ENCODE peak calls at places on chromosomes 11 and 22, in six cellular contexts. J is trophoblast cell, A is H9, S is neuronal stem cell, B is IMR-90, N is H1. C is an unnamed sample.

GRCh38 chr11:42841563-42841962 is 470.2 kb upstream of the API5 start:
- DNase-seq in J (no peak), A (no peak), S (no peak), B (no peak), N (no peak), C (no peak)

GRCh38 chr22:30181459-30182353 is 64.9 kb downstream of the LIF start:
- DNase-seq in J (no peak), A (no peak), S (no peak), B (no peak), N (no peak), C (no peak)

GRCh38 chr11:75492181-75492820 is 33.4 kb downstream of the GDPD5 start:
- DNase-seq in J (no peak), A (peak), S (no peak), B (peak), N (peak), C (no peak)

GRCh38 chr22:44295406-44295805 is 17.3 kb downstream of the SHISAL1 start:
- DNase-seq in J (no peak), A (no peak), S (no peak), B (no peak), N (no peak), C (no peak)

GRCh38 chr22:35955546-35955945 is 73.1 kb downstream of the RBFOX2 start:
- DNase-seq in J (no peak), A (no peak), S (no peak), B (no peak), N (no peak), C (no peak)

GRCh38 chr22:35218079-35218478 is 39.2 kb upstream of the HMGXB4 start:
- DNase-seq in J (peak), A (no peak), S (no peak), B (peak), N (no peak), C (no peak)

GRCh38 chr11:92846542-92847125 is 122.8 kb upstream of the MTNR1B start:
- DNase-seq in J (peak), A (no peak), S (no peak), B (peak), N (no peak), C (no peak)

GRCh38 chr11:96483550-96483949 is 93.7 kb downstream of the JRKL start:
- DNase-seq in J (no peak), A (no peak), S (no peak), B (no peak), N (no peak), C (peak)

GRCh38 chr11:77213029-77213579 is 85.1 kb downstream of the MYO7A start:
- DNase-seq in J (no peak), A (no peak), S (no peak), B (no peak), N (no peak), C (no peak)

GRCh38 chr11:8810331-8811301 is 100.4 kb upstream of the AKIP1 start:
- DNase-seq in J (no peak), A (peak), S (peak), B (peak), N (no peak), C (peak)

GRCh38 chr11:119153049-119153818 is 4.4 kb downstream of the ABCG4 start:
- DNase-seq in J (no peak), A (peak), S (no peak), B (no peak), N (no peak), C (no peak)

GRCh38 chr11:68117896-68118470 is 3.2 kb downstream of the CHKA start:
- DNase-seq in J (no peak), A (peak), S (no peak), B (no peak), N (no peak), C (peak)

GRCh38 chr11:65871811-65872548 is 620 bp downstream of the EFEMP2 start:
- DNase-seq in J (no peak), A (peak), S (peak), B (no peak), N (no peak), C (peak)

GRCh38 chr11:104967493-104968364 is 645 bp downstream of the CASP4 start:
- DNase-seq in J (peak), A (no peak), S (no peak), B (peak), N (no peak), C (peak)

GRCh38 chr22:49334589-49334873 is 493.1 kb downstream of the BRD1 start:
- DNase-seq in J (no peak), A (no peak), S (no peak), B (no peak), N (no peak), C (no peak)

GRCh38 chr22:38097557-38098409 is 12.7 kb downstream of the BAIAP2L2 start:
- DNase-seq in J (peak), A (peak), S (peak), B (peak), N (no peak), C (peak)

GRCh38 chr11:75633409-75634011 is 35.3 kb downstream of the MAP6 start:
- DNase-seq in J (no peak), A (no peak), S (no peak), B (no peak), N (no peak), C (no peak)

GRCh38 chr11:76781046-76781801 is 1.9 kb upstream of the TSKU start:
- DNase-seq in J (no peak), A (no peak), S (no peak), B (no peak), N (no peak), C (no peak)

GRCh38 chr11:63818609-63819008 is 5.4 kb downstream of the SPINDOC start:
- DNase-seq in J (no peak), A (no peak), S (no peak), B (no peak), N (no peak), C (no peak)

GRCh38 chr11:15318814-15319213 is 204.1 kb downstream of the INSC start:
- DNase-seq in J (no peak), A (no peak), S (no peak), B (no peak), N (no peak), C (no peak)

GRCh38 chr22:45677060-45677459 is 5.4 kb downstream of the ATXN10 start:
- DNase-seq in J (no peak), A (no peak), S (no peak), B (no peak), N (no peak), C (no peak)

GRCh38 chr22:36873614-36874308 is 13.0 kb downstream of the NCF4 start:
- DNase-seq in J (peak), A (peak), S (no peak), B (peak), N (no peak), C (peak)

GRCh38 chr11:116042125-116042524 is 537.9 kb upstream of the CADM1 start:
- DNase-seq in J (no peak), A (no peak), S (no peak), B (no peak), N (no peak), C (no peak)

GRCh38 chr22:27514612-27515011 is 286.9 kb downstream of the MN1 start:
- DNase-seq in J (no peak), A (no peak), S (no peak), B (no peak), N (no peak), C (no peak)

GRCh38 chr22:27523711-27524110 is 277.8 kb downstream of the MN1 start:
- DNase-seq in J (no peak), A (no peak), S (no peak), B (no peak), N (no peak), C (no peak)

GRCh38 chr22:27517361-27517760 is 284.2 kb downstream of the MN1 start:
- DNase-seq in J (no peak), A (no peak), S (no peak), B (no peak), N (no peak), C (no peak)

GRCh38 chr22:27515091-27515523 is 286.4 kb downstream of the MN1 start:
- DNase-seq in J (peak), A (no peak), S (no peak), B (no peak), N (no peak), C (no peak)

GRCh38 chr22:27518583-27519437 is 282.7 kb downstream of the MN1 start:
- DNase-seq in J (peak), A (no peak), S (no peak), B (peak), N (no peak), C (no peak)
- H4K91ac ChIP-seq in J (no peak), A (no peak), S (peak), B (no peak), N (peak), C (no peak)

DNA sequence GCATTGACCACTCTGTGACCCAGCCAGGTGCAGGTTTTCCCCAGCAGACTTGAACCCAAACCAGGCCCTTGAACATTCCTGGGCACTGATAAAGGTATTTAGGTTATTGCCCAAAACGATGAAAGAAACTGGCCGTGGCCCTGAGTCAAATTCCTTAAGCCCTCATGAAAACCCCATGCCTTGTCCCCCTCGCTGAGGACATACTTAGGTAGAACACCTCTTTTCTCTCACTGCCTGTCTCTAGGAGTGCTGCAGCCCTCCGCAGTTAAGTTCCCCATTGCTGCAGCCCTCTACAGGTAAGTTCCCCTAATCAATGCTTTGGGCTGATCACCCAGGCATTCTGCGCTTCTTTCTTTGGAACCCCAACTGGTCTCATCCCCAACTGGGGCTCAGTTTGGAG is 961.6 kb downstream of the TBC1D22A start:
- DNase-seq in J (no peak), A (no peak), S (no peak), B (no peak), N (no peak), C (no peak)
- H2AK5ac ChIP-seq in J (no peak), A (no peak), S (no peak), B (no peak), N (no peak), C (no peak)

GRCh38 chr11:59846556-59846955 is 1.3 kb upstream of the CBLIF start:
- DNase-seq in J (no peak), A (no peak), S (no peak), B (no peak), N (no peak), C (no peak)
- H4K91ac ChIP-seq in J (no peak), A (no peak), S (no peak), B (no peak), N (no peak), C (no peak)

GRCh38 chr11:103448966-103449365 is 339.7 kb downstream of the DYNC2H1 start:
- DNase-seq in J (no peak), A (no peak), S (no peak), B (no peak), N (no peak), C (no peak)
- H2AK5ac ChIP-seq in J (no peak), A (no peak), S (no peak), B (peak), N (no peak), C (no peak)

DNA sequence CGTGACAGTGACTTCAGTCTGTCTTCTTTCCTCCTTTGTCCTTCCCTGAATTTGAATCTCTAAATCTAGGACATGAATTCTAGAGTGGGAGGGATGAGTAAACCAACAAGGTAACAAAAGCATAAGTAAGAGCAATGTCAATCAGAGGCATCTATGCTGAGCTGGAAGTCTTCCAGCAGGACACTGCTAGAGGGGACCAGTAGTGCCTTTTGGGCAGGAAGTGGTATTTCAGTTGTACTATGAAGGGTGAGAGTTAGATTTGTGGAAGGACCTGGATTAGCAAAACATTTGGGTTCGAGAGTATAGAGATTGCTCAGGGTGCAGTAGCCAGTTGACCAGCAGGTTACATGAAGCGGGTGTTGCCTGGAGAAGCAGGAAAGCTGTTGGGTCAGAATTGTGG is 40.3 kb downstream of the MEI1 start:
- DNase-seq in J (no peak), A (no peak), S (no peak), B (no peak), N (no peak), C (no peak)
- H4K91ac ChIP-seq in J (no peak), A (no peak), S (no peak), B (no peak), N (no peak), C (no peak)

DNA sequence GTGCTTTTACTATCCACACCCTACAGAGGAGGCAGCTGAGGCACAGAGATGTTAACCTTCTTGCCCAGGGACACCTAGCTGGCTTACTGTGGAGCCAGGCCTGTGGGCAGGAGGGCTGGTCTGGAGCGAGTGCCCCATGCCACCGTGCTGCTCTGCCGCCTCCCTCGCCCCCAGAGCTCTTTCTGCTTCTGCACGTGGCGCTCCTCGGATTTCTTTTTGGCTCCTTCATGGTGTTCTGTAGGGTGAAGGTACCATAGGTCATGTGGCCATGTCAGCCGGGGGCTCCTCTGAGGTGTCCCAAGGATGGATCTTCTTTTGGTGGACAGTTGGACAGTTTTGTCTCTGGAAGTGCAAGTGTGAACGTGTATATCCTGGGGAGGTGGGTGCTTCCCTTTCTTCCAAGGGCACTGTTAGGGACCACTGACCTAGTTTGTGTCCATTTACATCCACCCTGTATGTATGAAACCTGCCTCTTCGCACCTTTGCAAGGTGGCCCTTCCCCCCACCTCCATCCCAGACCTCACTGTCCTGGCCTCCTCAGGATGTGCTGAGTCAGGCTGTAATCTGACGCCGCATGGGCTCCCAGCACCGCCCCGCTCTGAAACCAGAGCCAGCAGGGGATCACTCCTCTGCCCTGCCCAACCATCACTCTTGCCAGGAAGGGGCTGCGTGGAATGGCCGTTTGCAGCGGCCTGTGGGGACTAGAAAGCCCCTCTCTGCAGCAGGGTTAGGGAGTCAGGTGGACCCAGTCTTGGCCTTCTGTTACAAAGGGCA is 31.7 kb downstream of the POLR3H start:
- DNase-seq in J (no peak), A (peak), S (peak), B (peak), N (no peak), C (peak)
- H2AK5ac ChIP-seq in J (peak), A (no peak), S (peak), B (peak), N (peak), C (peak)

GRCh38 chr11:120932305-120932905 is 91.5 kb upstream of the TBCEL start:
- DNase-seq in J (no peak), A (no peak), S (no peak), B (no peak), N (no peak), C (no peak)
- H4K91ac ChIP-seq in J (no peak), A (no peak), S (no peak), B (no peak), N (no peak), C (no peak)

GRCh38 chr11:47552581-47553416 is at the start of gene CELF1:
- DNase-seq in J (peak), A (peak), S (peak), B (peak), N (peak), C (peak)
- H2AK5ac ChIP-seq in J (peak), A (no peak), S (peak), B (peak), N (peak), C (no peak)

DNA sequence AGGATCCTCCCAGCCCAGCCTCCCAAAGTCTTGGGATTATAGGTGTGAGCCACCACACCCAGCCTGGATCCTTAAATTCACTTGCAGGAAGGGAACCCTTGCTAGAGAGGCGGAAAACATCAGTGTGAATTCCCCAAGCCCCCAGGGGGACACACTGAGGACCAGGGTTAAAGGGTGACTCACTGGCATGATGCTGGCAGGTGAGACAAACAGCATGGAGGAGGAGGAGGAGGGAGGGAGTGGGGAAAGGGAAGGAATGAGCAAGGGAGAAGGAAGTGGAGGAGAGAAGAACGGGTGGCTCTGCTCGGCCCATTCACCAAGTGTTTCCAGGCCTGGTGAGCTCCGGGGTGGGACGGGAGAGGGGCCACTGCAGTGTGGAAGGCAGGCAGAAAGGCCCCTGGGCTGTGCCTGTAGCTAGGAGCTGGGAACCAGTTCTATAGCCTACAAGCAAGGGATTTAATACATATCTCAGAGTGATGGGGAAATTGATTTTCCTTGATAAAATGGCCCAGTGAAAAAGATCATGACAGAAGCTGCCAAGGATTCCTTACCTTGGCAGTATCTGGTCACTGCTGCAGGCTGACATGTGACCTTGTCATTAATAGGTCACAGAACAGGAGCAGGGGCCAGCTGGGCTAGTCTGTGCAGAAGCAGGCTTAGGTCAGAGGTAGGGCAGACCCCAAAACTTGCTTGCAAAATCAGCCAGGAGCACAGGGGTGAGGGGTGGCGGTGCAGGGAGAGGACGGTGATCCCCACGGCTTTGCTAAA is 370.2 kb downstream of the SHANK2 start:
- DNase-seq in J (peak), A (no peak), S (no peak), B (no peak), N (no peak), C (no peak)
- H4K91ac ChIP-seq in J (no peak), A (no peak), S (no peak), B (no peak), N (no peak), C (no peak)